ENCODE peak calls at places on chromosomes 7 and 10, in four cellular contexts. B is lower leg skin, O is sigmoid colon, D is transverse colon. Y is an unnamed sample.

GRCh38 chr7:157517782-157518513 is 181.1 kb downstream of the DNAJB6 start:
- DNase-seq in D (no peak), O (peak; percentile 46), B (peak; percentile 66), Y (no peak)

GRCh38 chr7:80876894-80877414 is 41.9 kb downstream of the SEMA3C start:
- DNase-seq in D (peak; percentile 37), O (no peak), B (no peak), Y (no peak)

GRCh38 chr10:3292601-3293000 is 120.0 kb upstream of the PITRM1 start:
- DNase-seq in B (no peak), O (no peak), D (peak; percentile 22), Y (no peak)

GRCh38 chr7:18038391-18038790 is 10.7 kb upstream of the PRPS1L1 start:
- DNase-seq in D (no peak), B (no peak), O (no peak), Y (no peak)

GRCh38 chr10:86671985-86672710 is 3.8 kb downstream of the LDB3 start:
- DNase-seq in D (no peak), O (no peak), B (no peak), Y (peak; percentile 88)

GRCh38 chr7:51123322-51124021 is 193.1 kb downstream of the COBL start:
- DNase-seq in B (peak; percentile 85), O (no peak), D (no peak), Y (peak; percentile 79)

GRCh38 chr7:604038-604883 is 84.6 kb upstream of the PDGFA start:
- DNase-seq in O (peak; percentile 84), D (peak; percentile 82), B (peak; percentile 96), Y (peak; percentile 80)

GRCh38 chr10:8095962-8096361 is 41.5 kb downstream of the GATA3 start:
- DNase-seq in O (no peak), D (no peak), B (no peak), Y (no peak)

GRCh38 chr7:127938588-127938987 is 92.6 kb downstream of the LRRC4 start:
- DNase-seq in O (no peak), D (no peak), B (no peak), Y (no peak)

GRCh38 chr7:116173051-116174028 is 37.0 kb upstream of the TES start:
- DNase-seq in D (no peak), O (no peak), B (no peak), Y (no peak)

GRCh38 chr10:79422178-79422892 is 23.1 kb downstream of the ZCCHC24 start:
- DNase-seq in B (no peak), O (peak; percentile 88), D (no peak), Y (peak; percentile 83)

GRCh38 chr10:130025326-130025725 is 61.3 kb upstream of the EBF3 start:
- DNase-seq in O (no peak), D (no peak), B (no peak), Y (no peak)

GRCh38 chr10:118809821-118810220 is 55.1 kb upstream of the CACUL1 start:
- DNase-seq in O (no peak), B (peak; percentile 40), D (no peak), Y (no peak)

GRCh38 chr7:867001-867405 is 9.4 kb upstream of the GET4 start:
- DNase-seq in B (peak; percentile 92), O (peak; percentile 93), D (peak; percentile 60), Y (peak; percentile 69)

GRCh38 chr7:28623863-28624262 is 211.5 kb downstream of the CREB5 start:
- DNase-seq in O (no peak), D (no peak), B (no peak), Y (no peak)

GRCh38 chr10:96230527-96230926 is 40.8 kb downstream of the BLNK start:
- DNase-seq in B (no peak), O (no peak), D (no peak), Y (no peak)

GRCh38 chr7:7002416-7003062 is 176.5 kb upstream of the CCZ1B start:
- DNase-seq in B (no peak), O (no peak), D (no peak), Y (no peak)
- H3K4me3 ChIP-seq in B (no peak overlapping the region), O (no peak overlapping the region), D (no peak overlapping the region), Y (no peak overlapping the region)

GRCh38 chr10:22475857-22476600 is 130.7 kb downstream of the SPAG6 start:
- DNase-seq in D (peak; percentile 14), B (no peak), O (no peak), Y (no peak)
- H3K4me3 ChIP-seq in D (peak overlapping the region; percentile 9), B (no peak overlapping the region), O (peak overlapping the region; percentile 18), Y (peak overlapping the region; percentile 65)

DNA sequence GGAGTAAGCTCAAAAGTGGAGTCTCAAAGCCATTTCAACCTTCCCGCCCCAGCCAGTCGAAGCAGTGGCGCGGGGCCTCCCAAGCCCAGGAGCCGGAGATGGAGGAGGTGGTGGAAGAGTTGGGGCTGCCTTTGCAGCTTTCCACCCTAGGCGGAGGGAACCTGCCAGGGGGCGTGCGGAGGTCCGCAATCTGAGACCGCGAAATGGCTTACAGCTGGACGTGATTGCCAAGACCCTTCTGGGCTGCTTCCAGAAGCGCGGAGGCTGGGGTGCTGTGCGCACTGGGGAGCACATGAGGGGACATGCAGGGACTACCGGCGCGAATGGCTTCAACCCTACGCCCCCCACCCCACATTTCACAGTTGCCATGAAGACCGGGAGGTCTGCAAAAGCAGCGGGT is 86.2 kb downstream of the PRR15 start:
- DNase-seq in O (no peak), B (no peak), D (no peak), Y (no peak)
- H3K4me3 ChIP-seq in O (no peak overlapping the region), B (no peak overlapping the region), D (no peak overlapping the region), Y (no peak overlapping the region)

GRCh38 chr7:107803009-107803581 is at the start of gene SLC26A3:
- DNase-seq in D (no peak), O (no peak), B (no peak), Y (no peak)
- H3K4me3 ChIP-seq in D (peak within 1 kb of the TSS; percentile 25), O (no peak within 1 kb of the TSS), B (no peak within 1 kb of the TSS), Y (no peak within 1 kb of the TSS)

GRCh38 chr10:13871698-13872280 is 285.0 kb downstream of the PRPF18 start:
- DNase-seq in O (no peak), B (no peak), D (no peak), Y (no peak)
- H3K4me3 ChIP-seq in O (no peak overlapping the region), B (no peak overlapping the region), D (no peak overlapping the region), Y (no peak overlapping the region)

GRCh38 chr7:111535142-111535541 is 27.1 kb downstream of the IMMP2L start:
- DNase-seq in O (no peak), B (no peak), D (no peak), Y (no peak)
- H3K4me3 ChIP-seq in O (no peak overlapping the region), B (no peak overlapping the region), D (no peak overlapping the region), Y (no peak overlapping the region)

GRCh38 chr7:130141858-130142653 is 63.1 kb downstream of the TMEM209 start:
- DNase-seq in D (no peak), B (peak; percentile 79), O (no peak), Y (no peak)
- H3K4me3 ChIP-seq in D (peak overlapping the region; percentile 37), B (peak overlapping the region; percentile 20), O (peak overlapping the region; percentile 52), Y (peak overlapping the region; percentile 55)

DNA sequence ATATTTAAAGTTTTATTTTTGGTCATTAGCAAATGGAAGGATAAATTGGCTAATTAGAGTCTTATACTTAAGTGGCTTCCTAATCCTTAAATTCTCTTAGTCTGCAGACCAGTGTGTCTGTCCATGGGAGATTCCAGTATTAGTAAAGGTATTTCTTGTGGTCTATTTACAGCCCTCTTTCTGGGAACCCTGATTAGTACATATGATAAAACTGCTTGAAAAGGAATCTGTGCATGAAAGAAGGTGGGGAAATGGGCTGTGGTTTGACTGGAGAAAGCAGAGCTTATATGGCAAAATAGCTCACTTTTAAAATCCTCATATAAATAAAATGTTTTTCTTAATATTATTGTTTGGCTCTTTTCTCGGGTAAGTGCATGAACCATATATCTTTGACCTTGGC is 124.5 kb upstream of the RHOBTB1 start:
- DNase-seq in D (no peak), B (no peak), O (no peak), Y (no peak)
- H3K4me3 ChIP-seq in D (no peak overlapping the region), B (no peak overlapping the region), O (no peak overlapping the region), Y (no peak overlapping the region)

Y was measured in psoas muscle.